ENCODE peak calls at places on chromosomes 4 and X, in eight cellular contexts. U is Kasumi-1; T is ureter; I is adrenal gland; A is activated CD8-positive, alpha-beta T cell treated with anti-CD3 and anti-CD28 coated beads, Interleukin-2, amount 10 ng/mL, durations not matched to agents 7 days and 5 days; D is left lung; N is HS-27A; F is activated gamma-delta T cell treated with Interleukin-2 at 50 U/mL for 16 hours. E is an unnamed sample.

GRCh38 chr4:158125325-158125724 is 47.5 kb downstream of the GASK1B start:
- DNase-seq in T (no peak), N (no peak), U (no peak), F (no peak), D (no peak), A (no peak), I (no peak), E (no peak)

GRCh38 chr4:186723207-186724047 is at the start of gene FAT1:
- DNase-seq in T (peak; percentile 74), D (peak; percentile 86), N (no peak), I (peak; percentile 23), F (no peak), A (no peak), U (no peak), E (no peak)

GRCh38 chr4:76197971-76198410 is 15.6 kb downstream of the SCARB2 start:
- DNase-seq in A (no peak), T (no peak), U (peak; percentile 73), D (peak; percentile 80), I (peak; percentile 46), N (no peak), F (no peak), E (no peak)

GRCh38 chr4:42729505-42730237 is 72.8 kb upstream of the ATP8A1 start:
- DNase-seq in T (no peak), F (no peak), U (no peak), A (no peak), I (no peak), N (no peak), D (no peak), E (no peak)

GRCh38 chrX:69116077-69116476 is 49.2 kb downstream of the PJA1 start:
- DNase-seq in T (peak; percentile 73), U (no peak), N (no peak), F (no peak), I (no peak), A (no peak), D (no peak), E (no peak)

GRCh38 chr4:186144180-186144579 is 39.7 kb downstream of the FAM149A start:
- DNase-seq in A (no peak), F (no peak), I (peak; percentile 59), U (no peak), D (no peak), N (no peak), T (peak; percentile 58), E (no peak)

GRCh38 chrX:118565853-118566252 is 70.2 kb downstream of the DOCK11 start:
- DNase-seq in D (no peak), T (no peak), N (no peak), F (no peak), I (no peak), A (no peak), U (no peak), E (no peak)

GRCh38 chrX:39941332-39941920 is 156.3 kb downstream of the BCOR start:
- DNase-seq in A (no peak), U (no peak), N (no peak), F (no peak), I (no peak), T (no peak), D (no peak), E (no peak)

GRCh38 chr4:48778431-48779094 is 1.5 kb downstream of the FRYL start:
- DNase-seq in F (no peak), N (peak; percentile 30), U (peak; percentile 67), A (no peak), T (no peak), D (no peak), I (no peak), E (no peak)

GRCh38 chr4:177569443-177569842 is 127.2 kb upstream of the AGA start:
- DNase-seq in D (no peak), U (no peak), A (no peak), F (no peak), I (no peak), T (no peak), N (no peak), E (no peak)

GRCh38 chr4:148795156-148795864 is 353.1 kb upstream of the NR3C2 start:
- DNase-seq in A (no peak), D (peak; percentile 42), T (no peak), I (no peak), N (peak; percentile 87), U (no peak), F (no peak), E (no peak)

GRCh38 chr4:137509855-137510282 is 22.4 kb downstream of the PCDH18 start:
- DNase-seq in U (no peak), N (peak; percentile 23), I (no peak), D (no peak), A (no peak), T (no peak), F (no peak), E (no peak)

GRCh38 chr4:109094061-109094460 is 208.4 kb downstream of the COL25A1 start:
- DNase-seq in T (no peak), D (no peak), U (no peak), F (no peak), I (no peak), A (no peak), N (no peak), E (no peak)

GRCh38 chrX:10106801-10107200 is 50.0 kb upstream of the CLCN4 start:
- DNase-seq in I (no peak), T (no peak), F (peak; percentile 47), N (no peak), A (peak; percentile 73), U (no peak), D (no peak), E (peak; percentile 49)

GRCh38 chrX:155747520-155747919 is 133.6 kb upstream of the VAMP7 start:
- DNase-seq in T (peak; percentile 49), I (peak; percentile 41), D (no peak), A (no peak), N (no peak), F (no peak), U (no peak), E (no peak)

GRCh38 chrX:11704725-11705495 is 39.2 kb upstream of the ARHGAP6 start:
- DNase-seq in T (no peak), N (no peak), F (no peak), D (no peak), A (no peak), I (no peak), U (no peak), E (no peak)

GRCh38 chrX:6228720-6229119 is at the start of gene NLGN4X:
- DNase-seq in D (no peak), F (no peak), A (no peak), N (no peak), I (no peak), U (no peak), T (no peak), E (no peak)

E was measured in effector CD4-positive, alpha-beta T cell.